ENCODE peak calls at places on chromosome 13, in eight cellular contexts. I is breast epithelium, Y is cardiac muscle cell, J is body of pancreas, E is upper lobe of right lung, H is tibial nerve, V is lower lobe of right lung, B is K562. A is an unnamed sample. For H3K4me1 and H3K36me3, the result is how much of the 10 kb centered on the place peaks cover.

GRCh38 chr13:40660692-40661091 is 5.7 kb downstream of the FOXO1 start:
- DNase-seq in I (no peak), Y (no peak), J (no peak), E (no peak), H (no peak), V (no peak), B (no peak), A (no peak)

GRCh38 chr13:93116809-93117208 is 109.8 kb upstream of the GPC6 start:
- DNase-seq in I (no peak), Y (no peak), J (no peak), E (no peak), H (no peak), V (no peak), B (no peak), A (no peak)

GRCh38 chr13:77751513-77752456 is 54.3 kb downstream of the SLAIN1 start:
- DNase-seq in I (no peak), Y (peak), J (peak), E (no peak), H (peak), V (peak), B (peak), A (peak)

GRCh38 chr13:41955605-41956004 is 5.3 kb downstream of the VWA8 start:
- DNase-seq in I (no peak), Y (no peak), J (no peak), E (no peak), H (no peak), V (peak), B (no peak), A (no peak)

GRCh38 chr13:58855283-58855682 is 1223.7 kb downstream of the PCDH17 start:
- DNase-seq in I (no peak), Y (no peak), J (no peak), E (no peak), H (no peak), V (no peak), B (no peak), A (no peak)

GRCh38 chr13:48094404-48094780 is 512 bp downstream of the MED4 start:
- DNase-seq in I (no peak), Y (peak), J (no peak), E (no peak), H (no peak), V (no peak), B (no peak), A (peak)

GRCh38 chr13:32984857-32985626 is 31.2 kb upstream of the KL start:
- DNase-seq in I (peak), Y (no peak), J (peak), E (no peak), H (no peak), V (no peak), B (no peak), A (no peak)

GRCh38 chr13:60431108-60431700 is 34.2 kb downstream of the TDRD3 start:
- DNase-seq in I (no peak), Y (peak), J (no peak), E (no peak), H (peak), V (no peak), B (peak), A (no peak)

GRCh38 chr13:37667631-37668161 is 69.1 kb upstream of the POSTN start:
- DNase-seq in I (no peak), Y (no peak), J (no peak), E (no peak), H (no peak), V (no peak), B (no peak), A (no peak)

GRCh38 chr13:47480121-47480520 is 521.0 kb downstream of the SUCLA2 start:
- DNase-seq in I (no peak), Y (no peak), J (no peak), E (no peak), H (no peak), V (no peak), B (no peak), A (no peak)

GRCh38 chr13:77857810-77858209 is 60.8 kb downstream of the EDNRB start:
- DNase-seq in I (no peak), Y (no peak), J (no peak), E (no peak), H (no peak), V (no peak), B (no peak), A (no peak)

GRCh38 chr13:101673360-101674105 is 221.1 kb downstream of the ITGBL1 start:
- DNase-seq in I (no peak), Y (no peak), J (no peak), E (no peak), H (no peak), V (no peak), B (no peak), A (no peak)

GRCh38 chr13:97712770-97713169 is 240.7 kb upstream of the IPO5 start:
- DNase-seq in I (no peak), Y (no peak), J (no peak), E (no peak), H (no peak), V (no peak), B (no peak), A (no peak)

GRCh38 chr13:97256343-97256783 is 34.2 kb downstream of the MBNL2 start:
- DNase-seq in I (no peak), Y (no peak), J (peak), E (no peak), H (no peak), V (no peak), B (peak), A (no peak)

GRCh38 chr13:100887729-100888151 is 213.1 kb upstream of the TMTC4 start:
- DNase-seq in I (no peak), Y (peak), J (no peak), E (no peak), H (no peak), V (no peak), B (no peak), A (no peak)

GRCh38 chr13:104487006-104487405 is 1420.8 kb upstream of the SLC10A2 start:
- DNase-seq in I (no peak), Y (no peak), J (no peak), E (no peak), H (no peak), V (no peak), B (no peak), A (no peak)

GRCh38 chr13:41465215-41465907 is 8.0 kb downstream of the RGCC start:
- DNase-seq in I (peak), Y (no peak), J (peak), E (peak), H (no peak), V (peak), B (no peak), A (no peak)

GRCh38 chr13:23552171-23552570 is 18.0 kb upstream of the TNFRSF19 start:
- DNase-seq in I (no peak), Y (peak), J (no peak), E (no peak), H (no peak), V (no peak), B (no peak), A (peak)

DNA sequence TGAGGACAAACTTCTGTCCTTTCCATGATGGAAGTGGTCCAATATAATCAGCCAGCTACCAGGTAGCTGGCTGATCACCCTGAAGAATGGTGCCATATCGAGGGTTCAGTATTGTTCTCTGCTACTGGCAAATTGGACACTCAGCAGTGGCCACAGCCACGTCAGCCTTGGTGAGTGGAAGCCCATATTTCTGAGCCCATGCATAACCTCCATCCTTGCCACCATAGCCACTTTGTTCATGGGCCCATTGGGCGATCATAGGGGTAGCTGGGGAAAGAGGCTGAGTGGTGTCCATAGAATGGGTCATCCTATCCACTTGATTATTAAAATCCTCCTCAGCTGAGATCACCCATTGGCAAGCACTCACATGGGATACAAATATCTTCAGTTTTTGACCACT is 565.8 kb downstream of the IRS2 start:
- DNase-seq in I (no peak), Y (no peak), J (no peak), E (no peak), H (no peak), V (no peak), B (no peak), A (no peak)
- H3K4me3 ChIP-seq in I (no peak), Y (no peak), J (no peak), E (no peak), H (no peak), V (no peak), B (no peak), A (no peak)

DNA sequence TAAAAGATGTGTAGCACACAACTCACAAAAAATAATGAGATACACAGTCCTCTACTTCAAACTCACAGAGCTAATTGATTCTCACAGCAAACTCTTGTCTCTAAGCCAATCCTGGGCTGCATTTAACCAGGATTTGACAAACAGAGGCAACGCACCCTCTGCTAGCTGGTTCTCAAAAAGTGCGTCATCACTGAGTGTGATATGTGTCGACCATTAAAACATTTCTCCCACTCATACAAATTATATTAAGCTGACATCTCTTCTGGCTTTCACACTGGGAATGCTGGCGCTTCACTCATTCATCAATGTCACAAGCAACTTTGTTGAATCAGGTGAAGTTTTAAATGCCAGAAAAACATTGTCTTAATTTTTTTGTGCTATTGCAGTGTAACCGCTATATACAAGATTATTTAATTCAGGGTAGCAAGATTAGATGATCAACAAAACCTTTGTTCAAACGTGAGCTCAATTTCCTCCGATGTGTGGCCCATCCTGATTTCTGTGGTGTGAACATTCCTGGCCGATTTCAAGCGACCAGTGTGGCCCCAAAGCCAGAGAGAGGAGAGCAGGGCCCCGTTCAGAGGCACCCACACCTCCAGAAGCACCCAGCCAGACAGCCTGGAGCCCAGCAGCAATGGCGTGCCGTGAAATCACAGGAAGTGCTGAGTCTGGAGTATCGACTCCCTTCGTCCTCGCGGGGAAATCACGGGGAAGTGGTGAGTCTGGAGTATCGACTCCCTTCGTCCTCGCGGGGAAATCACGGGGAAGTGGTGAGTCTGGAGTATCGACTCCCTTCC is 49.4 kb downstream of the RASA3 start:
- DNase-seq in I (no peak), Y (no peak), J (no peak), E (peak), H (no peak), V (no peak), B (no peak), A (no peak)
- H3K4me1 ChIP-seq in I (under half), Y (under half), J (under half), E (under half), H (under half), V (under half), B (under half), A (under half)

GRCh38 chr13:98871727-98872126 is 106.1 kb downstream of the DOCK9 start:
- DNase-seq in I (no peak), Y (no peak), J (no peak), E (no peak), H (no peak), V (no peak), B (no peak), A (no peak)
- H3K36me3 ChIP-seq in I (under half), Y (under half), J (under half), E (half or more), H (half or more), V (half or more), B (under half), A (under half)

GRCh38 chr13:79522583-79522982 is 41.6 kb downstream of the NDFIP2 start:
- DNase-seq in I (no peak), Y (no peak), J (no peak), E (no peak), H (no peak), V (no peak), B (no peak), A (no peak)

GRCh38 chr13:79512950-79513349 is 32.0 kb downstream of the NDFIP2 start:
- DNase-seq in I (no peak), Y (no peak), J (peak), E (no peak), H (no peak), V (no peak), B (no peak), A (no peak)

GRCh38 chr13:79519252-79519651 is 38.3 kb downstream of the NDFIP2 start:
- DNase-seq in I (no peak), Y (no peak), J (no peak), E (no peak), H (no peak), V (no peak), B (no peak), A (no peak)

DNA sequence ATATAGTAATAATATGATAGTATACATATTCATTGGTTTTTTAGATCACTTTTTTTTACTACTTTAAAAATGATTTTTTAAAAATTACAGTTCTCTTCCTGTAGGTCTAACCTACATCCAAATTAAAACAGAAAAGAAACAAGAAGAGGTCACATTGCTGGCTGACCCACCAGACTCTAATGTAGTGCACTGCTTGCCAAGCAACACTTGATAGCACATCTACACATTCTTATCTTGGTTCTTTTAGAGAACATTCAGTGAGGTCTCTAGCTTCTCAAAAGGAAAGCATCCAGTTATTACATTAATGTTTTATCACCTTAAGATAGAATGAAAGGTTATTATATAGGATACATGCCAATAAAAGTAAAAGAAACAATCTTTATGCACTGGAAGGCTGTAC is 35.6 kb downstream of the NDFIP2 start:
- DNase-seq in I (no peak), Y (no peak), J (no peak), E (no peak), H (no peak), V (no peak), B (no peak), A (no peak)
- H3K4me3 ChIP-seq in I (no peak), Y (no peak), J (no peak), E (no peak), H (no peak), V (no peak), B (no peak), A (no peak)

DNA sequence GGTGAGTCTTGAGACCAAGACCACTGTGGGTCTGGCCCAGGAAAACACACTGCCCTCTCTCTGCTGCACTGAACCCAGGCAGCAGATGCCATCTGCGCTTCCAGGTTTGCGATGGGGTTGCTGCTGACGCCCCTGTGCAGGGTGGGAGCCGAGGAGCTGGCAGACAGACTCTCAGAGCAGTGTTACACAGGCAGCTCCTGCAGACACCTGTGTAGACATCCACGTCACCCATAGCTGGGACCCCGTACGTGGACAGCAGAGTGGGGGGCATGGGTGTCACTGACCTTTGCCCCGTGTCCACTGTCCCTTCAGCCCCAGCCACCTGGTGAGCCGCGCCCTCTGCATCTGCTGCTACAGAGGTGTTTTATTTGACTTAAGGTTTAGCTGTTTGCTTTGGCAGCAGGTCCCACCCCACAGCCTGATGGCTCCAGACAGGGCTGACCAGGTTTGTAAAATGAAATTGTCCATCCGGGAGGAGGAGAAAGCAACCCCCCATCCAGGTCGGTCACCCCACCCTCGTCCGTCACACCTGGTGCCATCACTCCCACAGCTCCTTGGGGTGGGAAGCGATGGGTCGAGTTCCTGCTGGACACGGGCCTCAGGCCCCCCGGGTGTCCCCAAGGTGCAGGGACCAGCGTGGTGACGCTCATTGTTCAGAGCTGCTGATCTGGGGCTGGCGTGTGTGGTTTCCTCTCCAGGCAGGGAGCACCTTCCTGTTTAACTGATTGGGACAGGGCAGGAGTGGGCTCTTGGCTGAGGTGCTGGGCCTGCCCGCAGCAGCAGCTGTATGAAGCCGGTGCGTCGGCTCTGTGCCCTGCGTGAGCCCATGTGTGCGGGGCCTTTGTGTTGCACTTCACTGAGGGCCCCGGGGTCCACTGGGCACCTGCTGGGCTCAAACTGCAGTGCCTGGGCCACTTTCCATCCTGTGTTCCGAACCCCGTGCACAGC is 28.4 kb downstream of the MCF2L start:
- DNase-seq in I (no peak), Y (no peak), J (no peak), E (no peak), H (no peak), V (no peak), B (no peak), A (no peak)
- H3K4me1 ChIP-seq in I (under half), Y (under half), J (under half), E (under half), H (under half), V (under half), B (under half), A (under half)

DNA sequence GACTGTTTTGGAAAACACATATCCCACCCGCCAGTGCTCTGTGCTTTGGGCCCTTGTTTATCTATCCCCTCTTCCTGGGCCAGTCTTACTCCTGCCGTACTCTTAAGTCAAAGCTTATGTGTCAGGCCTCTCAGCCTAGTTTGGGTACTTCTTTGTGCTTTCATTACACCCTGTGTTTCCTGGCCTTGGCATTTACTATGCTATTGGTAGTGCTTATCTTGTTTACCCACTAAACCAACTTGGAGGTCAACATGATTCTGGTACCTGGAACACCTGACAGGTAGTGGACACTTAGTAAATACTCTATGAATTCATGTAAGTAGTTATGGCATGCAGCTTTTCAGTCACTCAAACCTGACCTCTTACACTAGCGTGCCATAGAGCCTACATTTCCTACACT is 2.4 kb downstream of the POLR1D start:
- DNase-seq in I (no peak), Y (no peak), J (peak), E (no peak), H (no peak), V (no peak), B (no peak), A (no peak)
- H3K36me3 ChIP-seq in I (under half), Y (under half), J (under half), E (under half), H (under half), V (under half), B (under half), A (under half)

GRCh38 chr13:36129539-36129938 is 1.6 kb downstream of the DCLK1 start:
- DNase-seq in I (no peak), Y (no peak), J (no peak), E (no peak), H (no peak), V (no peak), B (no peak), A (no peak)
- H3K4me3 ChIP-seq in I (peak), Y (no peak), J (no peak), E (no peak), H (peak), V (no peak), B (no peak), A (peak)